ENCODE peak calls at places on chromosomes 7 and 10, in four cellular contexts. J, L, C and Y are unnamed samples.
A peak's percentile ranks its signal among the peaks of the same experiment; 100 is the strongest.

GRCh38 chr10:58179238-58179637 is 88.5 kb downstream of the IPMK start:
- DNase-seq in J (no peak), C (no peak), L (no peak), Y (no peak)

GRCh38 chr7:2512179-2512644 is 7.4 kb upstream of the LFNG start:
- DNase-seq in J (no peak), L (no peak), C (no peak), Y (no peak)

GRCh38 chr10:98790817-98791216 is 344.1 kb upstream of the HPS1 start:
- DNase-seq in L (no peak), C (peak; percentile 11), J (no peak), Y (no peak)

GRCh38 chr10:69961168-69961863 is 91.3 kb upstream of the MACROH2A2 start:
- DNase-seq in L (no peak), J (no peak), C (peak; percentile 65), Y (no peak)

GRCh38 chr7:141648276-141649114 is 53.5 kb downstream of the DENND11 start:
- DNase-seq in J (no peak), C (no peak), L (no peak), Y (no peak)

GRCh38 chr7:106668853-106669539 is 8.0 kb upstream of the CCDC71L start:
- DNase-seq in L (no peak), J (no peak), C (no peak), Y (no peak)

GRCh38 chr10:70162892-70163201 is 7.5 kb downstream of the SAR1A start:
- DNase-seq in L (no peak), C (no peak), J (no peak), Y (peak; percentile 43)

GRCh38 chr10:100482181-100482833 is 19.5 kb downstream of the WNT8B start:
- DNase-seq in L (peak; percentile 52), J (peak; percentile 81), C (peak; percentile 60), Y (no peak)

GRCh38 chr10:89138755-89139154 is 68.4 kb downstream of the CH25H start:
- DNase-seq in L (no peak), C (no peak), J (no peak), Y (no peak)

GRCh38 chr7:141875453-141875852 is 34.2 kb upstream of the PRSS37 start:
- DNase-seq in C (no peak), L (no peak), J (no peak), Y (no peak)

GRCh38 chr10:131947631-131948347 is 33.9 kb downstream of the BNIP3 start:
- DNase-seq in C (no peak), L (no peak), J (no peak), Y (no peak)

GRCh38 chr10:119423911-119424590 is 118.5 kb downstream of the RGS10 start:
- DNase-seq in J (no peak), L (no peak), C (no peak), Y (no peak)

GRCh38 chr10:50917486-50917885 is 32.1 kb upstream of the A1CF start:
- DNase-seq in C (no peak), L (no peak), J (no peak), Y (no peak)

GRCh38 chr10:84004206-84004605 is 135.1 kb upstream of the GHITM start:
- DNase-seq in J (no peak), L (no peak), C (no peak), Y (no peak)

GRCh38 chr7:116571037-116571436 is 46.2 kb downstream of the CAV1 start:
- DNase-seq in C (no peak), L (no peak), J (no peak), Y (no peak)

GRCh38 chr10:22340362-22341189 is 4.7 kb upstream of the SPAG6 start:
- DNase-seq in L (peak; percentile 41), C (peak; percentile 90), J (peak; percentile 66), Y (peak; percentile 69)

GRCh38 chr7:139762886-139763285 is 14.9 kb downstream of the HIPK2 start:
- DNase-seq in J (no peak), L (no peak), C (no peak), Y (no peak)

GRCh38 chr10:34254596-34254995 is 560.5 kb downstream of the PARD3 start:
- DNase-seq in L (peak; percentile 92), J (no peak), C (no peak), Y (peak; percentile 12)

GRCh38 chr7:71411475-71411874 is 279.5 kb downstream of the GALNT17 start:
- DNase-seq in L (no peak), C (no peak), J (no peak), Y (no peak)

GRCh38 chr7:2478387-2478760 is 2.2 kb upstream of the GRIFIN start:
- DNase-seq in L (no peak), C (no peak), J (no peak), Y (no peak)

GRCh38 chr7:121755818-121756501 is 117.0 kb upstream of the PTPRZ1 start:
- DNase-seq in J (no peak), L (no peak), C (no peak), Y (no peak)

GRCh38 chr10:80855348-80855971 is 317.8 kb downstream of the SH2D4B start:
- DNase-seq in C (peak; percentile 21), J (peak; percentile 71), L (peak; percentile 2), Y (peak; percentile 13)

GRCh38 chr10:36096571-36096970 is 454.5 kb upstream of the FZD8 start:
- DNase-seq in L (no peak), J (no peak), C (no peak), Y (no peak)

DNA sequence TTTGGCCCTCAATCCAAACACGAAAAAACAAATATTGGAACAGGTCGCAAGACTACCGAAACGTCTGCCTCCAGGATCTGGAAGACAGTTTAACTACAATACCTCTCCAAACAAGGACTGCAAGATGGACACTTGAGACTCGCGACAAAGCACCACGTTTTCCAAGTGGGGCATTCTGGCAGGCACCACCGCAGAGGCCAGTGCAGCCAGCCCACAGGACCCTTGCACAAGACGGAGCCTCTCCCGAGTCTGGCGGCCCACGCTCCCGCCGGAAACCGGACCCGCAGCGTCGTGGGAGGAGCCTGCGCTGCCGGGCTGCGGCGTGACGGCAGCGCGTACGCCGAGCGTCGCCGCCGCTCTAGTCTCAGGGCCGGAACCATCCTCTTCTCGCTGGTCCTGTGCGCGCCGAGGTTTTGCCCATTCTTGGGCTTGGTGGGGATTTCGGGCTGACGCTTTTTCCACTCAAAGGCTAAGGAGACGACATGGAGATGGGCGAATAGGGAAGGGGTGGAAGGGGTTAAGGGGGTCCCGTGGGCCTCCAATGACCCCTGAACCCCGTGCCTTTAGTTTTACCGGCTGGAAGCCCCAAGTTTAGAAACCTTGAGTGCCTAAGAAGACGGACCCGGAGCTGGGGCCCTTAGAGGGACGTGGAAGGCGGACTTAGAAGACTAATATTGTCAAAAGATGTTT is at the start of gene ORC5:
- DNase-seq in L (peak; percentile 65), J (peak; percentile 60), C (peak; percentile 94), Y (peak; percentile 44)
- TF ChIP-seq ETV6 in L (no peak), J (peak; percentile 84), C (no peak), Y (no peak)

DNA sequence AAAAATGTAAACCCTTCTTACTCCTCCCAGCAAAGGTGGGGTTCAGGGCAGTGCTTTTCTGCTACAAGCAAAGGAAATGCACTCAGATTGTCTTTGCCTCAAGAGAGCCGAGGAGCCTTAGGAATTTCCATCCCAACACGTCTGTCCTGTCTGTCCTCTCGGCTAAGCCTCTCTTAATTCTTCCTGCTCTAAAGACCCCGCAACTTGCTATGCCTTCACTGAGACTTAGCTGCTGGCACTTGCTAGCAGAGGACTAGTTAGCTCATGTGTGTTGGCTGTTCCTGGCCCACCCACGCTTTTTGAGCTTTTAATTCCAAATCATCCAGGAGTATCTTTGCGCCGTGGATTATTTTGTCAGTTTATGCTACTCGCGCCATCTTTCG is 481 bp upstream of the NPM3 start:
- DNase-seq in C (no peak), L (no peak), J (no peak), Y (no peak)
- TF ChIP-seq ETV6 in C (no peak), L (no peak), J (no peak), Y (no peak)

DNA sequence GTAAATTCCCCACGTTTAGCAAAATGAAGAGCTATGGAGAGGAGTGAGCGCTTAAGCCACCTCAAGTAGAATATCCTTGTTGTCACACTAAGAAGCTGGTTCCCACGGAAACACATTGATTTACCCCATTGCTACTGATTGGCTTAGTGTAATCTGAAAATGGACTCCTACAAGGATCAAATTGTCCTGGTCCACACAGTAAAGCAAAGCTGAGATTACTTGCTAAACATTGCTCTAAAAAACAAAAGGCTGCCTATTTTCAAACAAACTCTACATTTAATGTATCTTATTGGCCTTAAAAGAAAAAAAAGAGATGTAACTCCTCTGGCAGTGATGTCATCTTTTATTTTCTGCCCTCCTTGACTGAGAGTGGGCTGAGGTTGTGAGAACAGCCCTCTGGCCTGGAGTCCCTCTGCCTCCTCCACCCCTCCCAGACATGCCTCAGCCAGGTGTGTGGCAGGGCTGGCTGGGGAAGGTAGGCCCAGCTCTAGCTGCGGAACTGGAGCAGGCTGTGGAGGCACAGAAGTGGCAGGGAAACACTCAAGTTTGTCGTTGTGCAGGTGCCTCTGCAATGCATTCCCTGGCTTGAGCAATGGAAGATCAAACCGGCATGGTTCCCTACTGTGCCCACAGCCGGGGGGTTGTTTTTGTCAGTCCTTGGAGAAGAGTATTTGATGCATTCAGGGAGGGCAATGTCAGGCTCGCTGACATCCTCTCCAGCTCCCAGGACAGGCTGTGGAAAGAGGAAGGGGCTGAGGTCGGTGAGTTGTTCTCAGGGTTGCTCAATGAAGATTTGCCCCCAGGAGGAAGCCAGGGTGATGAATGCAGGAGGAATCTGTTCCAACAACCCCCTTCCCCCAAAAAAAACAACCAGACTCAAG is 9.1 kb downstream of the KLF6 start:
- DNase-seq in J (peak; percentile 63), C (no peak), L (no peak), Y (no peak)
- TF ChIP-seq ETV6 in J (no peak), C (no peak), L (no peak), Y (no peak)

GRCh38 chr10:79058899-79059771 is 9.6 kb upstream of the ZMIZ1 start:
- DNase-seq in J (no peak), C (no peak), L (peak; percentile 96), Y (no peak)
- TF ChIP-seq ETV6 in J (no peak), C (no peak), L (peak; percentile 45), Y (no peak)

GRCh38 chr10:121926157-121926556 is 1.7 kb downstream of the ATE1 start:
- DNase-seq in L (no peak), J (no peak), C (no peak), Y (no peak)
- TF ChIP-seq ETV6 in L (no peak), J (no peak), C (no peak), Y (no peak)

GRCh38 chr10:13703997-13704536 is 117.3 kb downstream of the PRPF18 start:
- DNase-seq in J (no peak), L (no peak), C (no peak), Y (no peak)

GRCh38 chr10:13706175-13706574 is 119.4 kb downstream of the PRPF18 start:
- DNase-seq in L (no peak), J (no peak), C (no peak), Y (no peak)

GRCh38 chr10:13704969-13705368 is 118.2 kb downstream of the PRPF18 start:
- DNase-seq in L (no peak), J (no peak), C (no peak), Y (no peak)

GRCh38 chr10:13706604-13707003 is 119.8 kb downstream of the PRPF18 start:
- DNase-seq in L (no peak), C (peak; percentile 48), J (no peak), Y (no peak)

GRCh38 chr10:13705526-13706169 is 118.9 kb downstream of the PRPF18 start:
- DNase-seq in L (no peak), J (no peak), C (peak; percentile 84), Y (no peak)
- TF ChIP-seq ETV6 in L (no peak), J (no peak), C (no peak), Y (no peak)